ENCODE peak calls at places on chromosomes 6 and 20, in ten cellular contexts. N, V, G, K, D, T, L, P, X and C are unnamed samples.

GRCh38 chr20:542777-543368 is 717 bp downstream of the CSNK2A1 start:
- DNase-seq in G (no peak), K (no peak), D (peak; percentile 5), T (peak; percentile 27), P (no peak), N (no peak), X (no peak), V (peak; percentile 71), L (peak; percentile 52), C (peak; percentile 49)

GRCh38 chr6:47134476-47135189 is 92.5 kb upstream of the ADGRF1 start:
- DNase-seq in G (peak; percentile 93), V (no peak), P (no peak), D (no peak), N (peak; percentile 78), L (no peak), X (no peak), K (no peak), T (no peak), C (no peak)

GRCh38 chr6:45423901-45424627 is 46.3 kb upstream of the SUPT3H start:
- DNase-seq in L (peak; percentile 59), G (peak; percentile 47), P (no peak), D (no peak), K (no peak), V (peak; percentile 69), X (no peak), N (peak; percentile 75), T (peak; percentile 36), C (no peak)

GRCh38 chr20:8718214-8718613 is 350.7 kb upstream of the PLCB4 start:
- DNase-seq in L (peak; percentile 58), P (no peak), K (no peak), G (no peak), X (no peak), N (no peak), T (no peak), V (no peak), D (no peak), C (no peak)

GRCh38 chr6:88358846-88359245 is 192.7 kb upstream of the CNR1 start:
- DNase-seq in K (no peak), D (no peak), G (peak; percentile 29), V (no peak), X (no peak), P (no peak), N (no peak), T (no peak), L (no peak), C (peak; percentile 22)

GRCh38 chr6:106913676-106914280 is 60.8 kb downstream of the CD24 start:
- DNase-seq in N (peak; percentile 86), T (no peak), G (no peak), L (no peak), X (no peak), V (no peak), P (no peak), K (no peak), D (no peak), C (no peak)

GRCh38 chr6:116982401-116982800 is 105.4 kb downstream of the RFX6 start:
- DNase-seq in P (no peak), N (no peak), D (no peak), V (no peak), K (no peak), X (no peak), G (no peak), T (no peak), L (no peak), C (no peak)

GRCh38 chr6:10322991-10323390 is 91.9 kb downstream of the TFAP2A start:
- DNase-seq in T (no peak), K (no peak), P (no peak), V (no peak), X (no peak), N (peak; percentile 37), G (no peak), L (no peak), D (no peak), C (no peak)

GRCh38 chr6:165181951-165182414 is 127.4 kb downstream of the C6orf118 start:
- DNase-seq in K (no peak), D (no peak), L (no peak), V (no peak), G (peak; percentile 72), T (no peak), X (no peak), N (peak; percentile 94), P (no peak), C (no peak)

GRCh38 chr6:3960754-3961361 is 111.7 kb downstream of the FAM50B start:
- DNase-seq in L (no peak), X (no peak), K (no peak), N (peak; percentile 55), G (no peak), D (no peak), V (no peak), P (no peak), T (no peak), C (no peak)

GRCh38 chr20:60565093-60565492 is 606.9 kb downstream of the CDH26 start:
- DNase-seq in P (no peak), N (no peak), D (no peak), L (no peak), G (no peak), K (no peak), T (no peak), V (no peak), X (no peak), C (no peak)

GRCh38 chr6:1131285-1132079 is 180.4 kb upstream of the FOXQ1 start:
- DNase-seq in G (peak; percentile 2), P (no peak), K (no peak), V (no peak), L (no peak), N (peak; percentile 82), T (no peak), X (no peak), D (no peak), C (no peak)

GRCh38 chr20:25476106-25477105 is 68.9 kb downstream of the GINS1 start:
- DNase-seq in V (no peak), D (no peak), G (no peak), N (no peak), P (no peak), T (no peak), L (no peak), K (no peak), X (no peak), C (no peak)

GRCh38 chr6:24829657-24830056 is 30.9 kb upstream of the ARMH2 start:
- DNase-seq in V (no peak), G (no peak), L (no peak), T (no peak), D (no peak), X (no peak), P (no peak), N (no peak), K (no peak), C (peak; percentile 32)

GRCh38 chr20:19291024-19291817 is 78.8 kb downstream of the SLC24A3 start:
- DNase-seq in X (no peak), L (no peak), G (no peak), D (no peak), T (no peak), V (no peak), P (no peak), K (no peak), N (no peak), C (no peak)

GRCh38 chr6:143465546-143465945 is 14.9 kb downstream of the PEX3 start:
- DNase-seq in V (no peak), L (no peak), K (no peak), X (no peak), G (peak; percentile 62), N (no peak), P (no peak), T (no peak), D (no peak), C (no peak)

GRCh38 chr6:66628917-66629316 is 921.9 kb upstream of the EYS start:
- DNase-seq in L (no peak), G (peak; percentile 54), N (no peak), P (no peak), D (no peak), X (no peak), K (no peak), T (no peak), V (no peak), C (no peak)

GRCh38 chr6:36599791-36600209 is 5.6 kb downstream of the SRSF3 start:
- DNase-seq in G (peak; percentile 65), D (peak; percentile 64), X (peak; percentile 50), L (peak; percentile 69), K (no peak), T (peak; percentile 63), N (no peak), V (peak; percentile 70), P (peak; percentile 37), C (no peak)

GRCh38 chr6:36596359-36596758 is 2.2 kb downstream of the SRSF3 start:
- DNase-seq in L (no peak), P (no peak), G (no peak), N (peak; percentile 66), V (no peak), T (no peak), K (no peak), X (no peak), D (no peak), C (no peak)

GRCh38 chr6:36598326-36598725 is 4.2 kb downstream of the SRSF3 start:
- DNase-seq in X (no peak), N (no peak), L (no peak), T (no peak), P (no peak), V (peak; percentile 18), K (no peak), D (no peak), G (no peak), C (no peak)

GRCh38 chr6:36598739-36599318 is 4.7 kb downstream of the SRSF3 start:
- DNase-seq in K (no peak), L (no peak), V (peak; percentile 8), G (no peak), P (no peak), T (no peak), N (no peak), D (no peak), X (no peak), C (no peak)

GRCh38 chr6:36597775-36598174 is 3.6 kb downstream of the SRSF3 start:
- DNase-seq in D (no peak), T (no peak), G (no peak), X (no peak), N (no peak), K (no peak), V (peak; percentile 19), P (no peak), L (no peak), C (no peak)
- H3K4me1 ChIP-seq in D (peaks cover 64% of the 10 kb centered on the region), T (peaks cover 77% of the 10 kb centered on the region), G (peaks cover 33% of the 10 kb centered on the region), X (peaks cover 6% of the 10 kb centered on the region), N (peaks cover 44% of the 10 kb centered on the region), K (peaks cover 43% of the 10 kb centered on the region), V (peaks cover 58% of the 10 kb centered on the region), P (peaks cover 68% of the 10 kb centered on the region), L (peaks cover 62% of the 10 kb centered on the region), C (peaks cover 28% of the 10 kb centered on the region)

GRCh38 chr6:158554611-158555361 is 5.1 kb upstream of the TMEM181 start:
- DNase-seq in T (no peak), P (no peak), V (no peak), D (no peak), K (no peak), N (no peak), G (no peak), L (no peak), X (no peak), C (no peak)
- H3K4me3 ChIP-seq in T (no peak overlapping the region), P (no peak overlapping the region), V (no peak overlapping the region), D (no peak overlapping the region), K (no peak overlapping the region), N (no peak overlapping the region), G (no peak overlapping the region), L (no peak overlapping the region), X (no peak overlapping the region), C (no peak overlapping the region)

GRCh38 chr6:157675859-157676640 is 147.0 kb upstream of the SNX9 start:
- DNase-seq in K (no peak), N (no peak), P (no peak), T (no peak), X (no peak), L (no peak), V (peak; percentile 31), G (no peak), D (no peak), C (no peak)
- H3K27me3 ChIP-seq in K (no peaks in the 10 kb centered on the region), N (no peaks in the 10 kb centered on the region), P (no peaks in the 10 kb centered on the region), T (no peaks in the 10 kb centered on the region), X (no peaks in the 10 kb centered on the region), L (peaks cover 2% of the 10 kb centered on the region), V (peaks cover 4% of the 10 kb centered on the region), G (no peaks in the 10 kb centered on the region), D (no peaks in the 10 kb centered on the region), C (no peaks in the 10 kb centered on the region)

GRCh38 chr6:142329486-142330113 is 27.8 kb downstream of the ADGRG6 start:
- DNase-seq in D (no peak), N (no peak), X (no peak), V (no peak), T (no peak), P (no peak), K (no peak), L (no peak), G (no peak), C (peak; percentile 33)
- H3K4me1 ChIP-seq in D (peaks cover 6% of the 10 kb centered on the region), N (peaks cover 4% of the 10 kb centered on the region), X (no peaks in the 10 kb centered on the region), V (no peaks in the 10 kb centered on the region), T (no peaks in the 10 kb centered on the region), P (peaks cover 13% of the 10 kb centered on the region), K (no peaks in the 10 kb centered on the region), L (no peaks in the 10 kb centered on the region), G (peaks cover 6% of the 10 kb centered on the region), C (peaks cover 3% of the 10 kb centered on the region)